ENCODE peak calls at places on chromosomes 6 and 20, in five cellular contexts. G is GF-D8, I is foreskin fibroblast, V is body of pancreas, H is nucleus accumbens. N is an unnamed sample.

GRCh38 chr20:57711311-57711712 is 1.5 kb upstream of the PMEPA1 start:
- DNase-seq in V (no peak), G (no peak), H (no peak), I (no peak), N (no peak)

GRCh38 chr20:4091332-4092135 is 76.2 kb upstream of the RNF24 start:
- DNase-seq in G (no peak), V (peak), H (peak), I (peak), N (peak)

GRCh38 chr6:18307006-18307405 is 42.7 kb upstream of the DEK start:
- DNase-seq in G (no peak), I (peak), V (no peak), H (no peak), N (no peak)

GRCh38 chr6:147700436-147701209 is 192.1 kb downstream of the SAMD5 start:
- DNase-seq in V (no peak), I (peak), H (no peak), G (no peak), N (no peak)

GRCh38 chr20:37946946-37947345 is 44.0 kb downstream of the VSTM2L start:
- DNase-seq in H (no peak), V (no peak), G (no peak), I (no peak), N (no peak)

GRCh38 chr6:55239099-55239498 is 64.8 kb downstream of the HCRTR2 start:
- DNase-seq in H (no peak), I (no peak), V (peak), G (no peak), N (peak)

GRCh38 chr6:150098155-150098554 is 29.2 kb upstream of the ULBP3 start:
- DNase-seq in V (no peak), G (no peak), I (no peak), H (no peak), N (no peak)

GRCh38 chr6:166005401-166005845 is 162.2 kb downstream of the TBXT start:
- DNase-seq in G (no peak), V (peak), I (peak), H (peak), N (peak)

GRCh38 chr6:28587746-28588075 is 62.0 kb downstream of the GPX5 start:
- DNase-seq in G (no peak), V (no peak), I (peak), H (no peak), N (no peak)

GRCh38 chr6:34358389-34358906 is 34.0 kb downstream of the NUDT3 start:
- DNase-seq in V (no peak), G (no peak), H (no peak), I (peak), N (peak)

GRCh38 chr6:113017316-113017715 is 670.2 kb downstream of the RFPL4B start:
- DNase-seq in G (no peak), V (no peak), I (peak), H (no peak), N (no peak)

GRCh38 chr6:28154357-28154756 is 12.7 kb downstream of the ZKSCAN8 start:
- DNase-seq in I (no peak), H (no peak), G (no peak), V (no peak), N (no peak)

GRCh38 chr20:42082611-42083010 is 464.4 kb upstream of the CHD6 start:
- DNase-seq in H (no peak), I (peak), V (no peak), G (no peak), N (peak)

N was measured in thyroid gland.